ENCODE peak calls at places on chromosomes 2 and 18, in seven cellular contexts. M is EH, B is HuH-7.5, A is heart left ventricle, V is dorsolateral prefrontal cortex, H is RWPE1, X is activated T-helper 1 cell treated with Interleukin-2 at 50 U/mL for 16 hours. Q is an unnamed sample.

GRCh38 chr2:25853038-25853638 is 25.1 kb downstream of the ASXL2 start:
- DNase-seq in A (no peak), H (no peak), M (no peak), B (no peak), V (no peak), X (no peak), Q (no peak)

GRCh38 chr2:134206029-134206428 is 47.8 kb upstream of the MGAT5 start:
- DNase-seq in M (peak), V (no peak), X (no peak), B (no peak), H (no peak), A (no peak), Q (no peak)

GRCh38 chr2:237603718-237604362 is 13.3 kb upstream of the RAB17 start:
- DNase-seq in M (peak), X (peak), H (peak), B (peak), V (no peak), A (no peak), Q (no peak)

GRCh38 chr2:26792720-26793119 is 6.9 kb downstream of the CENPA start:
- DNase-seq in V (no peak), B (no peak), A (no peak), X (no peak), H (no peak), M (no peak), Q (no peak)

GRCh38 chr2:217035967-217036366 is 176.1 kb upstream of the TNP1 start:
- DNase-seq in B (no peak), H (no peak), M (peak), X (no peak), A (peak), V (no peak), Q (no peak)

GRCh38 chr2:230172156-230172555 is 47.6 kb downstream of the SP110 start:
- DNase-seq in X (no peak), A (no peak), B (no peak), M (no peak), H (no peak), V (no peak), Q (no peak)

GRCh38 chr18:58362027-58362575 is 266.8 kb downstream of the ALPK2 start:
- DNase-seq in X (no peak), A (peak), B (no peak), H (peak), M (peak), V (peak), Q (no peak)

GRCh38 chr18:65725421-65726050 is 25.3 kb upstream of the CDH7 start:
- DNase-seq in X (no peak), A (no peak), V (peak), H (no peak), M (no peak), B (no peak), Q (no peak)

GRCh38 chr2:230256735-230257332 is 31.3 kb downstream of the SP140 start:
- DNase-seq in X (no peak), A (no peak), V (no peak), B (no peak), H (no peak), M (no peak), Q (no peak)

GRCh38 chr18:76491801-76492668 is 3.0 kb downstream of the ZNF516 start:
- DNase-seq in H (peak), B (peak), M (peak), X (no peak), V (peak), A (no peak), Q (no peak)

Q was measured in lung.